ENCODE peak calls at places on chromosomes 6 and 20, in four cellular contexts. Q, B, M and A are unnamed samples.

GRCh38 chr6:163745566-163746400 is 331.3 kb downstream of the QKI start:
- DNase-seq in Q (no peak), B (peak; percentile 50), M (peak; percentile 53), A (peak; percentile 81)

GRCh38 chr6:73088138-73088813 is 137.0 kb downstream of the KHDC1L start:
- DNase-seq in B (no peak), M (no peak), Q (no peak), A (no peak)

GRCh38 chr6:35302604-35303218 is 5.1 kb downstream of the DEF6 start:
- DNase-seq in M (peak; percentile 93), Q (peak; percentile 31), B (peak; percentile 12), A (peak; percentile 50)

GRCh38 chr6:34151321-34152041 is 5.6 kb upstream of the GRM4 start:
- DNase-seq in B (no peak), Q (no peak), M (no peak), A (peak; percentile 50)

GRCh38 chr20:32457476-32457986 is 99.4 kb downstream of the ASXL1 start:
- DNase-seq in B (peak; percentile 52), Q (no peak), M (peak; percentile 46), A (peak; percentile 93)

GRCh38 chr6:16764188-16764950 is 3.1 kb upstream of the ATXN1 start:
- DNase-seq in B (peak; percentile 83), Q (no peak), M (peak; percentile 17), A (peak; percentile 55)

GRCh38 chr20:37986873-37987601 is 46.2 kb downstream of the TTI1 start:
- DNase-seq in Q (no peak), M (no peak), B (peak; percentile 64), A (peak; percentile 66)

GRCh38 chr6:36760685-36761435 is 63.2 kb downstream of the RAB44 start:
- DNase-seq in M (no peak), Q (no peak), B (no peak), A (no peak)

GRCh38 chr6:53805016-53805415 is 10.2 kb downstream of the LRRC1 start:
- DNase-seq in Q (no peak), M (no peak), B (no peak), A (no peak)

GRCh38 chr6:53309059-53309896 is 39.5 kb downstream of the ELOVL5 start:
- DNase-seq in Q (no peak), M (no peak), B (peak; percentile 84), A (no peak)

GRCh38 chr6:122553697-122554096 is 56.5 kb upstream of the PKIB start:
- DNase-seq in B (no peak), M (no peak), Q (no peak), A (no peak)

GRCh38 chr20:19897891-19898290 is 119.3 kb upstream of the NAA20 start:
- DNase-seq in B (no peak), M (no peak), Q (no peak), A (no peak)

GRCh38 chr6:147166360-147166944 is 37.8 kb upstream of the STXBP5 start:
- DNase-seq in Q (no peak), M (peak; percentile 2), B (peak; percentile 22), A (no peak)

GRCh38 chr6:17280552-17281090 is 540 bp upstream of the RBM24 start:
- DNase-seq in Q (no peak), M (no peak), B (no peak), A (peak; percentile 62)

GRCh38 chr20:17442588-17442987 is 88.6 kb downstream of the BFSP1 start:
- DNase-seq in Q (peak; percentile 32), M (no peak), B (no peak), A (no peak)

GRCh38 chr6:154341876-154342275 is 14.7 kb downstream of the IPCEF1 start:
- DNase-seq in M (peak; percentile 38), B (no peak), Q (no peak), A (no peak)
- H3K4me3 ChIP-seq in M (no peak overlapping the region), B (no peak overlapping the region), Q (no peak overlapping the region), A (no peak overlapping the region)

GRCh38 chr6:116876107-116876506 is 935 bp upstream of the RFX6 start:
- DNase-seq in Q (no peak), B (no peak), M (no peak), A (no peak)
- TF ChIP-seq EZH2 in Q (no peak), B (no peak), M (peak; percentile 44), A (peak; percentile 58)

GRCh38 chr6:169428532-169428931 is 174.9 kb upstream of the THBS2 start:
- DNase-seq in Q (no peak), B (peak; percentile 13), M (no peak), A (no peak)
- H3K4me3 ChIP-seq in Q (no peak overlapping the region), B (no peak overlapping the region), M (no peak overlapping the region), A (no peak overlapping the region)

GRCh38 chr20:10051185-10051584 is 16.4 kb downstream of the ANKEF1 start:
- DNase-seq in M (no peak), Q (no peak), B (no peak), A (no peak)
- TF ChIP-seq EZH2 in M (no peak), Q (no peak), B (no peak), A (no peak)

DNA sequence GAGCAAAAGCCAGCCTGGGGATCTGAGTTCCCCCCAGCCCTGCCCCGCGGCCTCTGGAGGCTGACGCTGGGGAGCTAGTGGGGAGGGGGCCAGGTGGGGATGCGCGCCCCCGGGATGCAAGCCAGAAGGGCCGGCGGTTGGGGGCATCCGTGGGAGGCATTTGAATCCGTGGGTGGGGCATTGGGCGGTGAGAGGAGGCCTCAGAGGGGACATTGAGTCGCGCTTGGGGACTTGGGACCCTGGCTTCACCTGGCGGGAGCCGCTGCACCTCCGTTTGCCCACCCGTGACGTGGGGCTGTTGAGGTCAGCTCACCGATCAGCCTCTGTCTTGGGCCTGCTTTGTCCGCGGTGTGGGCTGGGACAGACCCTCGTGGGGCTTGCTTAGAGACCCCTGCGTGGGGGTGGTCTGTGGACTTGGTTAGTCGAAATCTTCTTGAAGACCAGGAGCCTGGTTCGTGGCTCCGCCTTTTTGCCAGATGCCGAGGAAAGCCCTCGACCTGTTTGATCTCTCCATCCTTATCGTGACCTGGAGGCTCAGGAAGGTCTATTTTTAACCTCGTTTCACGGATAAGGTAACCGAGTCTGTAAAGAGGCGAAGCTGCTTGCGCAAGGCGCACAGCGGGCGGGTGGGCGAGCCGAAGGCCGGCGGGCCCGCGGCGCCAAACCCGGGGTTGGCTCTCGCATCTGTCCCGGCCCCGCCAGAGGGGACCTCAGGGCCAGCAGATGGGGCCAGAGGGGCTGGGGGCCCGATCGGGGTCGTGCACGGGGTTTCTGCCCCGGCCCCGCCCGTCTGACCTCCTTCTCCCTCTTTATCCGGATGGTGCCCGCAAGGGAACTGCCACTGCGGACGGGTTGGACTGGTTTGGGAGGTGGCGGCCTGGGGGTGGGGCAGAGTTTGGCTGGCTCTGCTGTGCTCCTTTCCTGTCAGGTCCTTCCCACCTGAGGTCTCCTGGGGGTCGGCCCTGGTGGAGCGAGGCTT is 8.3 kb downstream of the FAM110A start:
- DNase-seq in B (no peak), M (peak; percentile 67), Q (no peak), A (no peak)
- H3K4me3 ChIP-seq in B (peak overlapping the region; percentile 22), M (peak overlapping the region; percentile 88), Q (peak overlapping the region; percentile 82), A (peak overlapping the region; percentile 33)

GRCh38 chr6:117448732-117449131 is 23.0 kb upstream of the ROS1 start:
- DNase-seq in M (peak; percentile 91), Q (no peak), B (peak; percentile 89), A (peak; percentile 32)
- TF ChIP-seq EZH2 in M (no peak), Q (no peak), B (no peak), A (no peak)